ENCODE peak calls at places on chromosomes 13 and 19, in nine cellular contexts. A is WERI-Rb-1; R is ovary; L is esophagus squamous epithelium; I is PC-9; H is HAP-1; E is stomach; U is aorta; N is CD4-positive, CD25-positive, alpha-beta regulatory T cell. S is an unnamed sample. For H3K27me3 and H3K36me3, the result is how much of the 10 kb centered on the place peaks cover.

GRCh38 chr13:26693749-26694463 is 66.7 kb downstream of the GPR12 start:
- DNase-seq in A (peak), R (no peak), L (no peak), I (no peak), H (no peak), E (no peak), U (no peak), N (no peak), S (no peak)

GRCh38 chr13:45417790-45418534 is at the start of gene SLC25A30:
- DNase-seq in A (peak), R (peak), L (peak), I (peak), H (peak), E (peak), U (peak), N (peak), S (peak)

GRCh38 chr19:43461303-43461702 is 4.1 kb downstream of the LYPD3 start:
- DNase-seq in A (no peak), R (no peak), L (no peak), I (no peak), H (no peak), E (no peak), U (no peak), N (no peak), S (no peak)

GRCh38 chr19:5478925-5479588 is 23.8 kb downstream of the ZNRF4 start:
- DNase-seq in A (no peak), R (no peak), L (no peak), I (no peak), H (no peak), E (no peak), U (no peak), N (no peak), S (no peak)

GRCh38 chr13:110716235-110716505 is 2.7 kb downstream of the ING1 start:
- DNase-seq in A (no peak), R (no peak), L (no peak), I (peak), H (no peak), E (peak), U (no peak), N (peak), S (peak)

GRCh38 chr13:33454844-33455256 is 169.3 kb upstream of the STARD13 start:
- DNase-seq in A (no peak), R (no peak), L (no peak), I (no peak), H (no peak), E (no peak), U (no peak), N (no peak), S (no peak)

GRCh38 chr19:17797397-17798201 is 2.7 kb downstream of the B3GNT3 start:
- DNase-seq in A (no peak), R (no peak), L (no peak), I (peak), H (no peak), E (peak), U (no peak), N (no peak), S (peak)

GRCh38 chr13:105545811-105546210 is 989.7 kb downstream of the EFNB2 start:
- DNase-seq in A (no peak), R (no peak), L (no peak), I (no peak), H (no peak), E (no peak), U (no peak), N (no peak), S (no peak)

GRCh38 chr19:1163934-1164683 is 10.0 kb downstream of the SBNO2 start:
- DNase-seq in A (no peak), R (peak), L (no peak), I (peak), H (no peak), E (no peak), U (no peak), N (no peak), S (no peak)

GRCh38 chr19:53883231-53883661 is 1.2 kb downstream of the PRKCG start:
- DNase-seq in A (no peak), R (no peak), L (no peak), I (no peak), H (no peak), E (no peak), U (peak), N (peak), S (peak)

GRCh38 chr19:11814707-11815050 is 606 bp downstream of the ZNF440 start:
- DNase-seq in A (no peak), R (no peak), L (no peak), I (no peak), H (no peak), E (no peak), U (no peak), N (no peak), S (peak)

GRCh38 chr19:46497773-46498172 is 2.1 kb upstream of the PNMA8B start:
- DNase-seq in A (no peak), R (no peak), L (no peak), I (no peak), H (no peak), E (no peak), U (no peak), N (no peak), S (no peak)

GRCh38 chr13:93231867-93232266 is 5.3 kb downstream of the GPC6 start:
- DNase-seq in A (no peak), R (no peak), L (no peak), I (no peak), H (no peak), E (no peak), U (no peak), N (no peak), S (no peak)

GRCh38 chr19:15403151-15403531 is 15.6 kb downstream of the AKAP8L start:
- DNase-seq in A (no peak), R (no peak), L (no peak), I (no peak), H (no peak), E (no peak), U (no peak), N (no peak), S (no peak)

GRCh38 chr13:44165172-44165894 is 208.3 kb upstream of the SERP2 start:
- DNase-seq in A (no peak), R (no peak), L (no peak), I (no peak), H (no peak), E (no peak), U (no peak), N (no peak), S (no peak)

GRCh38 chr19:14769201-14769600 is 9.2 kb downstream of the ADGRE2 start:
- DNase-seq in A (no peak), R (no peak), L (no peak), I (no peak), H (no peak), E (no peak), U (peak), N (no peak), S (no peak)

GRCh38 chr19:48558018-48558684 is 6.2 kb downstream of the SULT2B1 start:
- DNase-seq in A (no peak), R (no peak), L (no peak), I (no peak), H (peak), E (peak), U (no peak), N (no peak), S (no peak)

GRCh38 chr13:30735025-30735967 is at the start of gene ALOX5AP:
- DNase-seq in A (no peak), R (no peak), L (no peak), I (no peak), H (no peak), E (peak), U (no peak), N (no peak), S (no peak)

GRCh38 chr19:45087531-45087930 is 5.4 kb upstream of the PPP1R37 start:
- DNase-seq in A (no peak), R (no peak), L (no peak), I (no peak), H (no peak), E (no peak), U (no peak), N (no peak), S (no peak)

GRCh38 chr19:44608391-44608821 is 5.0 kb upstream of the IGSF23 start:
- DNase-seq in A (no peak), R (no peak), L (no peak), I (peak), H (peak), E (no peak), U (no peak), N (no peak), S (no peak)

GRCh38 chr13:33446821-33447481 is 161.4 kb upstream of the STARD13 start:
- DNase-seq in A (no peak), R (no peak), L (no peak), I (peak), H (no peak), E (peak), U (no peak), N (no peak), S (no peak)

GRCh38 chr19:47229674-47230121 is 1.3 kb downstream of the BBC3 start:
- DNase-seq in A (no peak), R (no peak), L (no peak), I (peak), H (no peak), E (no peak), U (no peak), N (no peak), S (no peak)

DNA sequence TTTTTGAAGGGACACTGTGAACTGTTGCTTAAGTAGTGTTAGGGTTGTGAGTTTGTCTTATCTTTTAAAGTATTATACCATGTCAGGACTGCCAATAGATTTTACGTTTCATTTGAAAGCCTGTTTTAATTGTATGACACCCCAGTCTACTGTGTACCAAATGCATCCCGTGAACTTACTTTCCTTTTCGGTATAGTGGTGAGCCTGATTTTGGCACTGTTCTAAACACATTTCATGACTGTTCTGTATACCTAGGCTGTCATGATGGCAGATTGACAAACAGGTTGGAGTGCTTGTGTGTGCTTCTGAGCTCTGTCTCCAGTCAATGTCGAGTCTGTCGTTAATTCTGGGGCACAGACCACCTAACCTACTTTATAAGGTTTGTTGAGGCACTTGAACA is 740 bp downstream of the PCCA start:
- DNase-seq in A (no peak), R (no peak), L (no peak), I (no peak), H (no peak), E (no peak), U (no peak), N (no peak), S (no peak)
- H3K27me3 ChIP-seq in A (under half), R (under half), L (under half), I (under half), H (under half), E (under half), U (under half), N (under half), S (under half)

GRCh38 chr19:40237791-40238190 is 11.3 kb upstream of the CCNP start:
- DNase-seq in A (no peak), R (no peak), L (no peak), I (no peak), H (no peak), E (no peak), U (no peak), N (no peak), S (no peak)
- H3K36me3 ChIP-seq in A (half or more), R (under half), L (half or more), I (under half), H (under half), E (half or more), U (under half), N (half or more), S (under half)

GRCh38 chr19:38229585-38230073 is 5.6 kb upstream of the DPF1 start:
- DNase-seq in A (peak), R (no peak), L (no peak), I (no peak), H (peak), E (peak), U (peak), N (peak), S (peak)
- H3K27me3 ChIP-seq in A (under half), R (under half), L (under half), I (under half), H (under half), E (under half), U (under half), N (under half), S (half or more)

GRCh38 chr13:51758691-51759090 is 45.3 kb downstream of the DHRS12 start:
- DNase-seq in A (no peak), R (no peak), L (no peak), I (no peak), H (no peak), E (no peak), U (no peak), N (no peak), S (no peak)
- H3K36me3 ChIP-seq in A (under half), R (under half), L (under half), I (under half), H (under half), E (half or more), U (under half), N (half or more), S (under half)

DNA sequence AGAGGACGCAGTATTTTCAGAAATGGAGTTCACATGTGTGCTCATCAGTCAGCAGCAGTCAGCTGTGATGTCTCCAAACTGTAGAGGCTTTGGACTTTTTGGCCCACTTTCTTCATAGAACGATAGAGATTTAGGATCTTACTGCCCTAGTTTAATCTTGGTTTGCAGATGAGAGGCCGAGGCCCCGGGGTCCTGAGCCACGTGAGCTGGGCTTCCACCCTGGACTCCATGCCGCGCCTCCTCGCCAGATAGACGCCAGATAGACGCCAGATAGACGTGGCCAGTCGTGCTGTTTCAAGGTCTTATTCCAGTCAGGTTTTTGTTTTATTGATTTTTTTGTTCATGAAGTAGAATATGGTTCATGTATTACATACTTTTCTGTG is 11.7 kb upstream of the MCF2L start:
- DNase-seq in A (no peak), R (no peak), L (no peak), I (no peak), H (no peak), E (no peak), U (peak), N (no peak), S (no peak)
- H3K27me3 ChIP-seq in A (under half), R (under half), L (under half), I (under half), H (under half), E (under half), U (under half), N (under half), S (under half)

DNA sequence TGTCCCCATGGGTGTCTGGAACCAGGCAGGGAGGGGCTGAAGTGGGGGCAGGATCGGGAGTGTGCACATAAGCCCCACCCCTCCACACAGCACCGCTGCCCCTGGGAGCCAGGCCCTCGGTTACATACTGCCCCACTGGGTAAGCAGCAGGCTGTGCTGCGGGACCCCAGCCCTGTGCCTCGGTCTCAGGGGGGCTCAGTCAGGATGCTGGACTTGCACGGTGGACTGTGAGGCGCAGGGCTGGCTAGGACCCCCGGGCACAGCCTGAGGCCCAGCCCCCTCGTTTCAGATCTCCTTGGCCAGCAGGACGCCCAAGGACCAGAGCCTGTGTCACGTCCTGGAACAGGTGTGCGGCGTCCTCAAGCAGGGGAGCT is 16.3 kb downstream of the MPND start:
- DNase-seq in A (no peak), R (peak), L (no peak), I (no peak), H (no peak), E (no peak), U (no peak), N (no peak), S (no peak)
- H3K36me3 ChIP-seq in A (half or more), R (under half), L (under half), I (under half), H (half or more), E (half or more), U (under half), N (under half), S (under half)

GRCh38 chr19:50835103-50835784 is 1.9 kb upstream of the KLK15 start:
- DNase-seq in A (no peak), R (no peak), L (no peak), I (no peak), H (peak), E (no peak), U (no peak), N (no peak), S (no peak)

GRCh38 chr19:50831026-50831396 is 2.4 kb downstream of the KLK15 start:
- DNase-seq in A (no peak), R (no peak), L (no peak), I (no peak), H (no peak), E (no peak), U (no peak), N (no peak), S (no peak)

GRCh38 chr19:50832666-50833065 is 708 bp downstream of the KLK15 start:
- DNase-seq in A (no peak), R (no peak), L (no peak), I (no peak), H (no peak), E (no peak), U (no peak), N (no peak), S (no peak)

GRCh38 chr19:50833802-50834167 is 411 bp upstream of the KLK15 start:
- DNase-seq in A (no peak), R (no peak), L (no peak), I (no peak), H (no peak), E (no peak), U (no peak), N (no peak), S (no peak)

DNA sequence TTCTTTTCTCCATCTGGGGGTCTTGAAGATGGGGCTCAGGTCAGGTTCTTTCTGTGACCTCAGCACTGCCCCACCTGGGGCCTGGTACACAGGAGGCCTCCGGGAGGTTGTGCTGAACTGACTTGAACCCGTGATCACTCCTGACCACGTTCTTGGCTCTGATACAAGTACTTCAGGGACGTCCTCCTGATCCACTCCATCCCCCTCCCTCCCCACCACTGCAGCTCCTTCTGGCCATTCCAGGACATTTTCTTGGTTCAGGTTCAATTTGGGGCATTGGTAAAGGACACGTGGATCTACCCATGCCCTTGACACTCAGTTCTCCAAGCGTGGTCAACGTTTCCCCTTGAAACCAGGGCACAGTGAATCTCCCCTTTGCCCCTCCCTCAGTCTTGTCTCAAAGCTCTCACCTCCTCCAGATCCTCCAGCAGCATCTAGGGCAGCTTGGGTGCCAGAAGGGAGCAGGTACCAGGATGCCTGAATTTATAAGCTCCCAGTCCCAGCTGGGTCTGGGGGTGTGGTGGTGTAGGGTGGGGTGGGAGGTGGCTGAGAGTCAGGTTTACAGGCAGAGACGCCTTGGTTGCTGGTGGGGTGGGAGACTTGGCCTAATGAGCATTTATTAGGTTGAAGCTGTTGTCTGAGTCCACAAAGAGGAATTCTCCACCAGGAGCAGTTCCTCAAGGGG is at the start of gene KLK15:
- DNase-seq in A (no peak), R (no peak), L (no peak), I (no peak), H (no peak), E (no peak), U (no peak), N (no peak), S (no peak)
- H3K27me3 ChIP-seq in A (under half), R (under half), L (under half), I (under half), H (under half), E (under half), U (under half), N (under half), S (half or more)

GRCh38 chr13:24894277-24894971 is 130.5 kb downstream of the RNF17 start:
- DNase-seq in A (no peak), R (no peak), L (no peak), I (no peak), H (no peak), E (no peak), U (no peak), N (no peak), S (no peak)
- H3K36me3 ChIP-seq in A (half or more), R (under half), L (under half), I (under half), H (under half), E (under half), U (under half), N (under half), S (under half)

GRCh38 chr13:31904941-31905824 is 126.4 kb upstream of the FRY start:
- DNase-seq in A (no peak), R (no peak), L (no peak), I (no peak), H (no peak), E (no peak), U (no peak), N (no peak), S (no peak)
- H3K27me3 ChIP-seq in A (under half), R (under half), L (under half), I (under half), H (under half), E (under half), U (under half), N (under half), S (under half)